ENCODE peak calls at places on chromosomes 3 and 15, in four cellular contexts. X is activated naive CD8-positive, alpha-beta T cell treated with anti-CD3 and anti-CD28 coated beads, Interleukin-2, amount 10 ng/mL, durations not matched to agents 7 days and 5 days; W is neural crest cell; R is T-cell. C is an unnamed sample.

GRCh38 chr3:1700650-1701049 is 398.0 kb upstream of the CNTN4 start:
- DNase-seq in W (no peak), R (no peak), X (no peak), C (no peak)

GRCh38 chr3:197088370-197088769 is 58.8 kb upstream of the MELTF start:
- DNase-seq in W (no peak), X (no peak), R (no peak), C (no peak)

GRCh38 chr15:74208901-74209559 is 6.4 kb upstream of the STRA6 start:
- DNase-seq in R (no peak), W (peak), X (no peak), C (no peak)

GRCh38 chr15:74552761-74553441 is 11.9 kb downstream of the ARID3B start:
- DNase-seq in X (no peak), W (no peak), R (no peak), C (no peak)

GRCh38 chr3:121491683-121492082 is 54.1 kb downstream of the POLQ start:
- DNase-seq in W (no peak), X (no peak), R (no peak), C (no peak)

GRCh38 chr3:5250467-5251195 is 63.1 kb downstream of the EDEM1 start:
- DNase-seq in R (no peak), X (no peak), W (no peak), C (no peak)

GRCh38 chr15:75232826-75233503 is 25.2 kb upstream of the GOLGA6C start:
- DNase-seq in R (no peak), X (peak), W (no peak), C (no peak)

GRCh38 chr3:41574900-41575299 is 375.6 kb downstream of the CTNNB1 start:
- DNase-seq in R (no peak), X (no peak), W (no peak), C (no peak)

GRCh38 chr3:30448436-30448835 is 158.0 kb upstream of the TGFBR2 start:
- DNase-seq in W (no peak), X (no peak), R (no peak), C (no peak)

GRCh38 chr3:108125550-108126071 is 34.8 kb upstream of the CD47 start:
- DNase-seq in R (peak), X (peak), W (no peak), C (peak)

GRCh38 chr3:123113889-123114450 is 47.1 kb downstream of the PDIA5 start:
- DNase-seq in X (no peak), W (no peak), R (no peak), C (no peak)

GRCh38 chr3:175469124-175469523 is 610.0 kb downstream of the NAALADL2 start:
- DNase-seq in X (no peak), W (no peak), R (no peak), C (no peak)

GRCh38 chr3:177714945-177715344 is 517.7 kb upstream of the TBL1XR1 start:
- DNase-seq in X (no peak), R (no peak), W (no peak), C (no peak)

GRCh38 chr3:69763976-69764851 is 24.9 kb downstream of the MITF start:
- DNase-seq in R (no peak), X (no peak), W (no peak), C (no peak)

GRCh38 chr15:67107014-67107812 is 41.8 kb downstream of the SMAD3 start:
- DNase-seq in X (no peak), R (no peak), W (no peak), C (no peak)

GRCh38 chr3:111695584-111696213 is 100.6 kb upstream of the ZBED2 start:
- DNase-seq in R (no peak), X (no peak), W (no peak), C (no peak)

GRCh38 chr3:120417272-120417911 is 33.4 kb downstream of the FSTL1 start:
- DNase-seq in W (peak), X (peak), R (peak), C (peak)

C was measured in naive thymus-derived CD8-positive, alpha-beta T cell.